ENCODE peak calls at places on chromosomes 2 and 18, in four cellular contexts. N, R, C and U are unnamed samples.

GRCh38 chr2:35714883-35715282 is 640.7 kb upstream of the CRIM1 start:
- DNase-seq in N (no peak), R (no peak), C (no peak), U (no peak)

GRCh38 chr18:74498712-74499629 is 2.8 kb downstream of the CNDP2 start:
- DNase-seq in N (no peak), R (no peak), C (peak), U (peak)

GRCh38 chr2:219209818-219210571 is 3.4 kb downstream of the ZFAND2B start:
- DNase-seq in N (no peak), R (no peak), C (no peak), U (no peak)

GRCh38 chr2:29326926-29327325 is 211.7 kb downstream of the CLIP4 start:
- DNase-seq in N (no peak), R (no peak), C (no peak), U (no peak)

GRCh38 chr2:201175971-201176570 is 6.9 kb upstream of the CASP10 start:
- DNase-seq in N (no peak), R (no peak), C (no peak), U (no peak)

GRCh38 chr2:7992612-7993596 is 689.0 kb upstream of the ID2 start:
- DNase-seq in N (no peak), R (no peak), C (no peak), U (no peak)

GRCh38 chr2:205324355-205324754 is 357.9 kb upstream of the NRP2 start:
- DNase-seq in N (no peak), R (no peak), C (no peak), U (no peak)

GRCh38 chr2:39741871-39742270 is 37.2 kb downstream of the THUMPD2 start:
- DNase-seq in N (no peak), R (no peak), C (no peak), U (no peak)

GRCh38 chr2:173985595-173985994 is 20.4 kb upstream of the SP3 start:
- DNase-seq in N (no peak), R (no peak), C (no peak), U (no peak)

GRCh38 chr2:31729442-31730092 is 148.8 kb upstream of the SRD5A2 start:
- DNase-seq in N (no peak), R (peak), C (no peak), U (no peak)

GRCh38 chr2:11022874-11023273 is 111.1 kb downstream of the KCNF1 start:
- DNase-seq in N (no peak), R (no peak), C (no peak), U (no peak)

GRCh38 chr2:2823061-2823753 is 492.1 kb upstream of the MYT1L start:
- DNase-seq in N (no peak), R (no peak), C (no peak), U (no peak)